ENCODE peak calls at places on chromosomes 7 and 10, in seven cellular contexts. J is nucleus accumbens; N is upper lobe of right lung; R is H4; K is left ventricle myocardium inferior; D is COR-L47; W is activated naive CD8-positive, alpha-beta T cell treated with anti-CD3 and anti-CD28 coated beads for 36 hours. U is an unnamed sample.

GRCh38 chr7:111982804-111983203 is 223.4 kb downstream of the DOCK4 start:
- DNase-seq in J (no peak), N (no peak), R (no peak), K (no peak), D (no peak), W (no peak), U (no peak)

GRCh38 chr7:16644624-16644986 is 949 bp downstream of the ANKMY2 start:
- DNase-seq in J (no peak), N (peak), R (peak), K (peak), D (peak), W (peak), U (peak)

GRCh38 chr7:40870108-40870507 is 735.3 kb downstream of the SUGCT start:
- DNase-seq in J (no peak), N (no peak), R (no peak), K (no peak), D (no peak), W (no peak), U (no peak)

GRCh38 chr10:1962025-1962424 is 224.7 kb upstream of the ADARB2 start:
- DNase-seq in J (no peak), N (no peak), R (no peak), K (no peak), D (no peak), W (no peak), U (no peak)

GRCh38 chr7:93948873-93949272 is 27.3 kb downstream of the GNG11 start:
- DNase-seq in J (no peak), N (no peak), R (no peak), K (no peak), D (no peak), W (no peak), U (no peak)

GRCh38 chr10:123241391-123242141 is 87.4 kb downstream of the BUB3 start:
- DNase-seq in J (no peak), N (no peak), R (no peak), K (no peak), D (no peak), W (peak), U (no peak)

GRCh38 chr7:4667776-4668509 is 14.2 kb upstream of the FOXK1 start:
- DNase-seq in J (no peak), N (no peak), R (peak), K (no peak), D (no peak), W (no peak), U (no peak)

GRCh38 chr7:1979591-1980560 is 252.9 kb downstream of the MAD1L1 start:
- DNase-seq in J (no peak), N (peak), R (no peak), K (no peak), D (peak), W (no peak), U (no peak)

GRCh38 chr10:131094406-131095108 is 217.0 kb downstream of the TCERG1L start:
- DNase-seq in J (no peak), N (no peak), R (peak), K (no peak), D (no peak), W (no peak), U (no peak)

GRCh38 chr10:52668024-52668423 is 104.6 kb downstream of the MBL2 start:
- DNase-seq in J (no peak), N (no peak), R (peak), K (no peak), D (no peak), W (no peak), U (no peak)

GRCh38 chr7:119640861-119641260 is 632.1 kb upstream of the KCND2 start:
- DNase-seq in J (no peak), N (no peak), R (no peak), K (no peak), D (no peak), W (no peak), U (no peak)

GRCh38 chr10:48604408-48605263 is at the start of gene ARHGAP22:
- DNase-seq in J (no peak), N (peak), R (no peak), K (peak), D (no peak), W (no peak), U (no peak)